ENCODE peak calls at places on chromosomes 16 and 17, in four cellular contexts. I is GM12878, E is HepG2, J is A549. C is an unnamed sample.
A peak's percentile ranks its signal among the peaks of the same experiment; 100 is the strongest.

GRCh38 chr16:85200471-85201278 is 88.4 kb upstream of the CIBAR2 start:
- DNase-seq in I (no peak), E (peak; percentile 56), J (no peak), C (no peak)

GRCh38 chr16:31569360-31569717 is 41.6 kb downstream of the AHSP start:
- DNase-seq in I (no peak), E (no peak), J (no peak), C (no peak)

GRCh38 chr17:30217054-30217453 is 18.4 kb downstream of the SLC6A4 start:
- DNase-seq in I (no peak), E (no peak), J (no peak), C (no peak)

GRCh38 chr16:24071990-24072389 is 184.1 kb upstream of the CACNG3 start:
- DNase-seq in I (no peak), E (no peak), J (no peak), C (no peak)

GRCh38 chr16:82832861-82833260 is 206.1 kb downstream of the CDH13 start:
- DNase-seq in I (no peak), E (no peak), J (no peak), C (no peak)

GRCh38 chr16:14070877-14071575 is at the start of gene MRTFB:
- DNase-seq in I (peak; percentile 25), E (peak; percentile 80), J (peak; percentile 76), C (peak; percentile 70)

GRCh38 chr16:88792668-88793587 is 7.9 kb upstream of the PIEZO1 start:
- DNase-seq in I (no peak), E (no peak), J (no peak), C (no peak)

GRCh38 chr16:66474750-66475199 is 47.7 kb downstream of the BEAN1 start:
- DNase-seq in I (peak; percentile 9), E (no peak), J (no peak), C (peak; percentile 31)

GRCh38 chr16:5422047-5422446 is 324.5 kb upstream of the EEF2KMT start:
- DNase-seq in I (no peak), E (no peak), J (no peak), C (no peak)

GRCh38 chr16:69495821-69496220 is 69.9 kb upstream of the NFAT5 start:
- DNase-seq in I (no peak), E (no peak), J (no peak), C (no peak)

GRCh38 chr16:81158964-81159363 is 62.8 kb upstream of the GCSH start:
- DNase-seq in I (no peak), E (peak; percentile 41), J (no peak), C (no peak)

GRCh38 chr17:49315974-49316570 is 46.0 kb downstream of the ZNF652 start:
- DNase-seq in I (no peak), E (no peak), J (no peak), C (no peak)

GRCh38 chr17:20702692-20703091 is 123.2 kb downstream of the CDRT15L2 start:
- DNase-seq in I (no peak), E (no peak), J (no peak), C (no peak)

GRCh38 chr17:48541574-48542113 is 3.3 kb downstream of the HOXB2 start:
- DNase-seq in I (no peak), E (no peak), J (no peak), C (no peak)

GRCh38 chr17:8160741-8161221 is 2.0 kb downstream of the VAMP2 start:
- DNase-seq in I (no peak), E (no peak), J (no peak), C (no peak)

GRCh38 chr16:53546988-53547391 is 44.0 kb upstream of the AKTIP start:
- DNase-seq in I (no peak), E (peak; percentile 59), J (peak; percentile 28), C (peak; percentile 17)

GRCh38 chr17:18257268-18257681 is 1.3 kb downstream of the FLII start:
- DNase-seq in I (no peak), E (peak; percentile 26), J (no peak), C (no peak)

GRCh38 chr16:12661656-12662172 is 142.0 kb downstream of the CPPED1 start:
- DNase-seq in I (no peak), E (peak; percentile 76), J (no peak), C (peak; percentile 65)

GRCh38 chr16:81873843-81874752 is 95.0 kb downstream of the PLCG2 start:
- DNase-seq in I (no peak), E (peak; percentile 45), J (peak; percentile 72), C (peak; percentile 63)

GRCh38 chr17:411416-412120 is 59.0 kb upstream of the RPH3AL start:
- DNase-seq in I (no peak), E (no peak), J (no peak), C (no peak)

GRCh38 chr17:49403514-49404289 is 11.0 kb downstream of the PHB1 start:
- DNase-seq in I (no peak), E (no peak), J (no peak), C (no peak)

GRCh38 chr16:81201267-81201666 is 37.2 kb upstream of the BCO1 start:
- DNase-seq in I (no peak), E (no peak), J (no peak), C (no peak)

GRCh38 chr16:30145692-30146091 is 22.7 kb upstream of the MAPK3 start:
- DNase-seq in I (no peak), E (no peak), J (no peak), C (no peak)

GRCh38 chr17:18946536-18946935 is 5.4 kb upstream of the SLC5A10 start:
- DNase-seq in I (no peak), E (no peak), J (no peak), C (no peak)

GRCh38 chr17:39679521-39680192 is 8.2 kb downstream of the PGAP3 start:
- DNase-seq in I (no peak), E (no peak), J (no peak), C (no peak)

GRCh38 chr17:518047-518735 is 165.6 kb upstream of the RPH3AL start:
- DNase-seq in I (no peak), E (no peak), J (no peak), C (peak; percentile 35)

GRCh38 chr16:10906914-10907756 is 30.1 kb downstream of the CIITA start:
- DNase-seq in I (no peak), E (no peak), J (no peak), C (no peak)

GRCh38 chr17:77471984-77472836 is 331.4 kb downstream of the SEC14L1 start:
- DNase-seq in I (no peak), E (no peak), J (no peak), C (peak; percentile 28)

GRCh38 chr16:86307518-86307903 is 202.8 kb upstream of the FOXF1 start:
- DNase-seq in I (no peak), E (no peak), J (no peak), C (no peak)

GRCh38 chr17:6681671-6682070 is 30.1 kb downstream of the C17orf100 start:
- DNase-seq in I (no peak), E (peak; percentile 28), J (no peak), C (no peak)

DNA sequence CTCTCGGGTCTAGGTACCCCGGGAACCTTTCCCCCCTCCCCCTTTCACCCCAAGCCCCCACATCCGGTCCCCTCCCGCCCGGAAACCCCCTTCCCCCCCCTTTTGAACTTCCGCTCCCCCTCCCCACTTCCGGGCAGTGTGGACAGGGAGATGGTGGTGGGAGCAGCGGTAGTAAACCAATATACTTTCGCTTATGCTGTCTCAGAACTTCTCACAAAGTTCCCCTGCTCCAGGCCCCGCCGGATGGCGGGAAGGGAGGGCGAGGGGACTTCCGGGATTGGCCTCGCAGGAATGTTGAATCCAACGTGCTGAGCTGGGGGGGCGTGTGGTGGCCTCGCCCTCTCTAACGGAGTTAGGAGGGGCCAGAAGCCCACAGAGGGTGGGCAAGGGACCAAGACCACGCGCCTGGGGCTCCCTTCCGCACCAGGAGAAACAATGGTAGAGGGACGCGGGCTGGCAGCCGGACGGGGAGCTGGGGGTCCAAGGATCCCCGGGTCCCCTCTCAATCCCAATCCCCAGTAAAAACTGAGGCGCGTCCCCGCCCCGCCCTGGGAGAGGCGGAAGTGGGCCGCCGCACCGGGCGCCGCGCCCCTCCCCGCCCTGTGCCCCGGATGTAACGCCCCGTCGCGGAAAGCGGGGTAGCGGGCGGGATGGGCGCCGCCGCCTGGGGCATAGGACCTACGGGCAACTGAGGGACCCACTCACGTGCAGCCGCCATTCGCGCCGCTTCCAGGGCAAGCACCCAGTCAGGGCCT is 742 bp downstream of the PFN1 start:
- DNase-seq in I (no peak), E (peak; percentile 50), J (peak; percentile 64), C (peak; percentile 36)
- TF ChIP-seq POLR2A in I (peak; percentile 78), E (no peak), J (no peak), C (peak; percentile 46)

GRCh38 chr17:28878158-28878910 is 19.2 kb downstream of the FLOT2 start:
- DNase-seq in I (no peak), E (no peak), J (no peak), C (no peak)

GRCh38 chr17:28880572-28880945 is 17.0 kb downstream of the FLOT2 start:
- DNase-seq in I (no peak), E (no peak), J (no peak), C (no peak)

GRCh38 chr17:28879886-28880571 is 17.5 kb downstream of the FLOT2 start:
- DNase-seq in I (no peak), E (no peak), J (no peak), C (no peak)

GRCh38 chr17:28881533-28882056 is 15.9 kb downstream of the FLOT2 start:
- DNase-seq in I (no peak), E (no peak), J (no peak), C (no peak)

DNA sequence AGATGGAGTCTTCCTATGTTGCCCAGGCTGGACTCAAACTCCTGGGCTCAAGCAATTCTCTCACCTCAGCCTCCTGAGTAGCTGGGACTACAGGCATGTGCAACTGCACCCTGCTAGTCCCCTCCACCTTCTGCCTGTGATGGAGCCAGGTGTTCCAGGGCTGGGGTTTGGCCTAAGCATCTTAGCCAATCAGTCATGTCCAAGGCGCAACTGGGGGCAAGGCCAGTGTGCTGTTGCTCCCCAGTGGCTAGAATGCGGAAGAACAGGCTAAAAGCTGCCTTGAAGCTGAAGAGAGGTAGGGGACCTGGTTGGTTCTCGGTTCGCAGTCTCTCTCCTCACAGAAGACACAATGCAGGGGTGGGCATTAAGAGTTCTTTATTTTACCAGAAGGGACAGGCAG is 18.6 kb downstream of the FLOT2 start:
- DNase-seq in I (no peak), E (peak; percentile 57), J (peak; percentile 90), C (peak; percentile 33)
- TF ChIP-seq MYC in I (no peak), E (no peak), J (no peak), C (no peak)

GRCh38 chr17:4967539-4968165 is at the start of gene SPAG7:
- DNase-seq in I (peak; percentile 90), E (peak; percentile 90), J (peak; percentile 97), C (peak; percentile 99)

GRCh38 chr17:4969551-4970231 is 2.1 kb upstream of the SPAG7 start:
- DNase-seq in I (no peak), E (peak; percentile 46), J (no peak), C (no peak)

GRCh38 chr17:4966844-4967538 is 626 bp downstream of the SPAG7 start:
- DNase-seq in I (peak; percentile 100), E (peak; percentile 99), J (peak; percentile 100), C (peak; percentile 100)

GRCh38 chr17:4968916-4969550 is 1.4 kb upstream of the SPAG7 start:
- DNase-seq in I (no peak), E (no peak), J (peak; percentile 26), C (peak; percentile 38)

GRCh38 chr17:4968166-4968915 is 724 bp upstream of the SPAG7 start:
- DNase-seq in I (no peak), E (no peak), J (peak; percentile 38), C (no peak)
- TF ChIP-seq POLR2A in I (no peak), E (no peak), J (no peak), C (no peak)

GRCh38 chr16:15676506-15676905 is 26.5 kb downstream of the NDE1 start:
- DNase-seq in I (no peak), E (no peak), J (no peak), C (no peak)

GRCh38 chr16:15672514-15673167 is 22.6 kb downstream of the NDE1 start:
- DNase-seq in I (no peak), E (peak; percentile 100), J (peak; percentile 84), C (peak; percentile 99)

GRCh38 chr16:15671530-15672117 is 21.6 kb downstream of the NDE1 start:
- DNase-seq in I (no peak), E (no peak), J (no peak), C (no peak)

GRCh38 chr16:15677447-15677846 is 27.4 kb downstream of the NDE1 start:
- DNase-seq in I (no peak), E (no peak), J (no peak), C (no peak)

GRCh38 chr16:15674571-15674970 is 24.5 kb downstream of the NDE1 start:
- DNase-seq in I (no peak), E (no peak), J (no peak), C (no peak)
- TF ChIP-seq MYC in I (no peak), E (no peak), J (no peak), C (no peak)